ENCODE peak calls at places on chromosomes 13 and 19, in eight cellular contexts. One of them, this sample, is unnamed.

GRCh38 chr13:107342747-107343146 is 774.8 kb upstream of the ARGLU1 start:
- DNase-seq in sigmoid colon: no peak
- DNase-seq in endodermal cell: no peak
- DNase-seq in K562: no peak
- DNase-seq in cardiac muscle cell: no peak
- DNase-seq in CD4-positive, alpha-beta T cell: no peak
- DNase-seq in neural progenitor cell: no peak
- DNase-seq in body of pancreas: no peak
- DNase-seq in this sample: no peak

GRCh38 chr13:111213964-111214726 is 99.0 kb downstream of the ARHGEF7 start:
- DNase-seq in sigmoid colon: no peak
- DNase-seq in endodermal cell: no peak
- DNase-seq in K562: no peak
- DNase-seq in cardiac muscle cell: peak; percentile 28
- DNase-seq in CD4-positive, alpha-beta T cell: no peak
- DNase-seq in neural progenitor cell: no peak
- DNase-seq in body of pancreas: no peak
- DNase-seq in this sample: no peak

GRCh38 chr19:8065489-8066261 is 13.1 kb downstream of the CCL25 start:
- DNase-seq in sigmoid colon: no peak
- DNase-seq in endodermal cell: no peak
- DNase-seq in K562: no peak
- DNase-seq in cardiac muscle cell: no peak
- DNase-seq in CD4-positive, alpha-beta T cell: no peak
- DNase-seq in neural progenitor cell: no peak
- DNase-seq in body of pancreas: no peak
- DNase-seq in this sample: no peak

GRCh38 chr13:49319555-49320350 is 72.0 kb downstream of the CDADC1 start:
- DNase-seq in sigmoid colon: no peak
- DNase-seq in endodermal cell: no peak
- DNase-seq in K562: no peak
- DNase-seq in cardiac muscle cell: no peak
- DNase-seq in CD4-positive, alpha-beta T cell: no peak
- DNase-seq in neural progenitor cell: no peak
- DNase-seq in body of pancreas: no peak
- DNase-seq in this sample: no peak

GRCh38 chr13:38002596-38002995 is 133.0 kb upstream of the TRPC4 start:
- DNase-seq in sigmoid colon: no peak
- DNase-seq in endodermal cell: no peak
- DNase-seq in K562: no peak
- DNase-seq in cardiac muscle cell: no peak
- DNase-seq in CD4-positive, alpha-beta T cell: no peak
- DNase-seq in neural progenitor cell: no peak
- DNase-seq in body of pancreas: no peak
- DNase-seq in this sample: no peak

GRCh38 chr13:26327905-26328304 is 74.0 kb downstream of the CDK8 start:
- DNase-seq in sigmoid colon: no peak
- DNase-seq in endodermal cell: no peak
- DNase-seq in K562: no peak
- DNase-seq in cardiac muscle cell: no peak
- DNase-seq in CD4-positive, alpha-beta T cell: no peak
- DNase-seq in neural progenitor cell: no peak
- DNase-seq in body of pancreas: no peak
- DNase-seq in this sample: no peak

GRCh38 chr19:50723069-50723468 is at the start of gene CLEC11A:
- DNase-seq in sigmoid colon: peak; percentile 90
- DNase-seq in endodermal cell: peak; percentile 69
- DNase-seq in K562: no peak
- DNase-seq in cardiac muscle cell: no peak
- DNase-seq in CD4-positive, alpha-beta T cell: no peak
- DNase-seq in neural progenitor cell: no peak
- DNase-seq in body of pancreas: peak; percentile 26
- DNase-seq in this sample: no peak

GRCh38 chr19:49408816-49409440 is 14.3 kb downstream of the PTH2 start:
- DNase-seq in sigmoid colon: no peak
- DNase-seq in endodermal cell: no peak
- DNase-seq in K562: no peak
- DNase-seq in cardiac muscle cell: no peak
- DNase-seq in CD4-positive, alpha-beta T cell: no peak
- DNase-seq in neural progenitor cell: no peak
- DNase-seq in body of pancreas: no peak
- DNase-seq in this sample: no peak

GRCh38 chr13:110183925-110184324 is 123.0 kb downstream of the COL4A1 start:
- DNase-seq in sigmoid colon: peak; percentile 26
- DNase-seq in endodermal cell: no peak
- DNase-seq in K562: no peak
- DNase-seq in cardiac muscle cell: no peak
- DNase-seq in CD4-positive, alpha-beta T cell: no peak
- DNase-seq in neural progenitor cell: no peak
- DNase-seq in body of pancreas: no peak
- DNase-seq in this sample: no peak

GRCh38 chr19:8145969-8146368 is 3.4 kb downstream of the FBN3 start:
- DNase-seq in sigmoid colon: no peak
- DNase-seq in endodermal cell: peak; percentile 87
- DNase-seq in K562: peak; percentile 50
- DNase-seq in cardiac muscle cell: no peak
- DNase-seq in CD4-positive, alpha-beta T cell: no peak
- DNase-seq in neural progenitor cell: peak; percentile 26
- DNase-seq in body of pancreas: peak; percentile 73
- DNase-seq in this sample: no peak

GRCh38 chr13:98606296-98606695 is 29.4 kb upstream of the STK24 start:
- DNase-seq in sigmoid colon: no peak
- DNase-seq in endodermal cell: peak; percentile 47
- DNase-seq in K562: no peak
- DNase-seq in cardiac muscle cell: no peak
- DNase-seq in CD4-positive, alpha-beta T cell: no peak
- DNase-seq in neural progenitor cell: peak; percentile 37
- DNase-seq in body of pancreas: no peak
- DNase-seq in this sample: no peak

GRCh38 chr13:41470187-41470586 is 12.8 kb downstream of the RGCC start:
- DNase-seq in sigmoid colon: no peak
- DNase-seq in endodermal cell: no peak
- DNase-seq in K562: no peak
- DNase-seq in cardiac muscle cell: no peak
- DNase-seq in CD4-positive, alpha-beta T cell: no peak
- DNase-seq in neural progenitor cell: no peak
- DNase-seq in body of pancreas: no peak
- DNase-seq in this sample: no peak

GRCh38 chr13:51935326-51936171 is 73.8 kb downstream of the CCDC70 start:
- DNase-seq in sigmoid colon: no peak
- DNase-seq in endodermal cell: peak; percentile 88
- DNase-seq in K562: peak; percentile 26
- DNase-seq in cardiac muscle cell: peak; percentile 31
- DNase-seq in CD4-positive, alpha-beta T cell: no peak
- DNase-seq in neural progenitor cell: peak; percentile 61
- DNase-seq in body of pancreas: peak; percentile 49
- DNase-seq in this sample: peak; percentile 20

GRCh38 chr19:55650602-55651230 is 2.7 kb downstream of the CCDC106 start:
- DNase-seq in sigmoid colon: no peak
- DNase-seq in endodermal cell: no peak
- DNase-seq in K562: no peak
- DNase-seq in cardiac muscle cell: no peak
- DNase-seq in CD4-positive, alpha-beta T cell: no peak
- DNase-seq in neural progenitor cell: no peak
- DNase-seq in body of pancreas: no peak
- DNase-seq in this sample: no peak

GRCh38 chr13:108915634-108916497 is 286.5 kb downstream of the MYO16 start:
- DNase-seq in sigmoid colon: peak; percentile 98
- DNase-seq in endodermal cell: peak; percentile 87
- DNase-seq in K562: peak; percentile 56
- DNase-seq in cardiac muscle cell: peak; percentile 38
- DNase-seq in CD4-positive, alpha-beta T cell: peak; percentile 33
- DNase-seq in neural progenitor cell: no peak
- DNase-seq in body of pancreas: peak; percentile 95
- DNase-seq in this sample: peak; percentile 82

GRCh38 chr13:36706755-36707154 is 32.9 kb downstream of the SERTM1 start:
- DNase-seq in sigmoid colon: no peak
- DNase-seq in endodermal cell: no peak
- DNase-seq in K562: no peak
- DNase-seq in cardiac muscle cell: no peak
- DNase-seq in CD4-positive, alpha-beta T cell: no peak
- DNase-seq in neural progenitor cell: no peak
- DNase-seq in body of pancreas: no peak
- DNase-seq in this sample: no peak

GRCh38 chr19:13978721-13979191 is 26.4 kb downstream of the DCAF15 start:
- DNase-seq in sigmoid colon: no peak
- DNase-seq in endodermal cell: no peak
- DNase-seq in K562: no peak
- DNase-seq in cardiac muscle cell: peak; percentile 44
- DNase-seq in CD4-positive, alpha-beta T cell: no peak
- DNase-seq in neural progenitor cell: no peak
- DNase-seq in body of pancreas: no peak
- DNase-seq in this sample: no peak

GRCh38 chr13:112803422-112803821 is 113.6 kb downstream of the ATP11A start:
- DNase-seq in sigmoid colon: no peak
- DNase-seq in endodermal cell: no peak
- DNase-seq in K562: no peak
- DNase-seq in cardiac muscle cell: no peak
- DNase-seq in CD4-positive, alpha-beta T cell: no peak
- DNase-seq in neural progenitor cell: no peak
- DNase-seq in body of pancreas: no peak
- DNase-seq in this sample: no peak

GRCh38 chr13:59229861-59230260 is 933.9 kb downstream of the DIAPH3 start:
- DNase-seq in sigmoid colon: no peak
- DNase-seq in endodermal cell: no peak
- DNase-seq in K562: no peak
- DNase-seq in cardiac muscle cell: no peak
- DNase-seq in CD4-positive, alpha-beta T cell: no peak
- DNase-seq in neural progenitor cell: no peak
- DNase-seq in body of pancreas: peak; percentile 20
- DNase-seq in this sample: no peak

GRCh38 chr19:1455336-1456120 is 5.6 kb downstream of the APC2 start:
- DNase-seq in sigmoid colon: no peak
- DNase-seq in endodermal cell: peak; percentile 98
- DNase-seq in K562: peak; percentile 98
- DNase-seq in cardiac muscle cell: peak; percentile 53
- DNase-seq in CD4-positive, alpha-beta T cell: peak; percentile 45
- DNase-seq in neural progenitor cell: peak; percentile 70
- DNase-seq in body of pancreas: peak; percentile 67
- DNase-seq in this sample: peak; percentile 90
- H3K27ac ChIP-seq in sigmoid colon: no peak overlapping the region
- H3K27ac ChIP-seq in endodermal cell: no peak overlapping the region
- H3K27ac ChIP-seq in K562: no peak overlapping the region
- H3K27ac ChIP-seq in cardiac muscle cell: no peak overlapping the region
- H3K27ac ChIP-seq in CD4-positive, alpha-beta T cell: no peak overlapping the region
- H3K27ac ChIP-seq in neural progenitor cell: no peak overlapping the region
- H3K27ac ChIP-seq in body of pancreas: no peak overlapping the region
- H3K27ac ChIP-seq in this sample: peak overlapping the region; percentile 52

DNA sequence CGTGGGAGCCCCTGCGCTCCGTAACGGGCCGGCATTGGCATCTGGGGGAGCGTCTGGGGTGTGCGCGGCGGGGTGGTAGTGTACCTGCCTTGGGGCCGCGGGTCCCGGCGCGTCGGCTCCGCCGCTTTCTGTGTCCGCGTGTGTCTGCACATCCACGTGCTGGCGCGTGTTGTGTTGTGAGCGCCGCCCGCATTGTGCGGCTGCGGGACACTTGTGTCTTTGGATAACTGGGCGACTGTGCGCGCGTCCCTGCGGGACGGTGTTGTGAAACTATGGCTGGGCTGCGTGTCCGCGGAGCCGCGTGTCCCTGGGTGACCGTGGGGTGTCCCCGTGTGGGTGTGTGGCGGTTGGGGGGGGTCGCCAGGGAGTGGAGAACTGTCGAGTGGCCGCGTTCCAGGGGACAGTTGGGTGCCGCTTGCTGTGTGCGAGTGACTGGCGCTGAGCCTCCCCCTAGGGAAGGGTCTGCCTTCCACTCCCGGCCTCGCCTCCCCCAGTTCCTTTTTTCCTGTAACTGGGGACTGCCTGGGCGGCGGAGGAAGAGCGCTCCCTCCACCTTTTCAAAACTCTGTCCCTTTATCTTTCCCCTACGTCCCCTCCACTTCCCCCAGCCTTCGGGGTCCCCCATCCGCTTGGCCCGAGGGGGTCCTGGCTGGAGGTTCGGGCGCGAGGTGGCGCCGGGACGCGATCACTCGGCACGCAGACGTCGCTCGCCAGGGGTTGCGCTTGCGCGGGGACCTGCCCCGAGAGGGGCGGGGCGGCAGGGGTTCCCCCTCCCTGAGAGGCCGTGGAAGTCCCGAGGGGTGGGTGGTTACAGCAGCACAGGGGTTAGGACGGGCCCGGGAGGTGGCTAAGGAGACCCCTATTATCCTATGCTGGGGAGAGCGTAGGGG is 5.6 kb upstream of the NFIC start:
- DNase-seq in sigmoid colon: peak; percentile 94
- DNase-seq in endodermal cell: peak; percentile 63
- DNase-seq in K562: peak; percentile 84
- DNase-seq in cardiac muscle cell: peak; percentile 56
- DNase-seq in CD4-positive, alpha-beta T cell: peak; percentile 62
- DNase-seq in neural progenitor cell: peak; percentile 45
- DNase-seq in body of pancreas: peak; percentile 75
- DNase-seq in this sample: no peak
- TF ChIP-seq CTCF in sigmoid colon: no peak
- TF ChIP-seq CTCF in endodermal cell: no peak
- TF ChIP-seq CTCF in K562: peak; percentile 12
- TF ChIP-seq CTCF in cardiac muscle cell: peak; percentile 2
- TF ChIP-seq CTCF in CD4-positive, alpha-beta T cell: no peak
- TF ChIP-seq CTCF in neural progenitor cell: no peak
- TF ChIP-seq CTCF in body of pancreas: no peak
- TF ChIP-seq CTCF in this sample: no peak

GRCh38 chr19:4066682-4067395 is at the start of gene ZBTB7A:
- DNase-seq in sigmoid colon: peak; percentile 95
- DNase-seq in endodermal cell: peak; percentile 83
- DNase-seq in K562: peak; percentile 88
- DNase-seq in cardiac muscle cell: peak; percentile 92
- DNase-seq in CD4-positive, alpha-beta T cell: peak; percentile 68
- DNase-seq in neural progenitor cell: peak; percentile 75
- DNase-seq in body of pancreas: peak; percentile 90
- DNase-seq in this sample: no peak

GRCh38 chr19:4069331-4069959 is 2.7 kb upstream of the ZBTB7A start:
- DNase-seq in sigmoid colon: no peak
- DNase-seq in endodermal cell: peak; percentile 50
- DNase-seq in K562: no peak
- DNase-seq in cardiac muscle cell: no peak
- DNase-seq in CD4-positive, alpha-beta T cell: no peak
- DNase-seq in neural progenitor cell: no peak
- DNase-seq in body of pancreas: no peak
- DNase-seq in this sample: no peak

GRCh38 chr19:4066176-4066606 is 508 bp downstream of the ZBTB7A start:
- DNase-seq in sigmoid colon: peak; percentile 84
- DNase-seq in endodermal cell: no peak
- DNase-seq in K562: no peak
- DNase-seq in cardiac muscle cell: no peak
- DNase-seq in CD4-positive, alpha-beta T cell: no peak
- DNase-seq in neural progenitor cell: no peak
- DNase-seq in body of pancreas: no peak
- DNase-seq in this sample: no peak

GRCh38 chr19:4067396-4068057 is 828 bp upstream of the ZBTB7A start:
- DNase-seq in sigmoid colon: no peak
- DNase-seq in endodermal cell: no peak
- DNase-seq in K562: peak; percentile 72
- DNase-seq in cardiac muscle cell: peak; percentile 50
- DNase-seq in CD4-positive, alpha-beta T cell: no peak
- DNase-seq in neural progenitor cell: peak; percentile 64
- DNase-seq in body of pancreas: peak; percentile 50
- DNase-seq in this sample: no peak

GRCh38 chr19:4068058-4068966 is 1.6 kb upstream of the ZBTB7A start:
- DNase-seq in sigmoid colon: no peak
- DNase-seq in endodermal cell: peak; percentile 55
- DNase-seq in K562: no peak
- DNase-seq in cardiac muscle cell: no peak
- DNase-seq in CD4-positive, alpha-beta T cell: no peak
- DNase-seq in neural progenitor cell: no peak
- DNase-seq in body of pancreas: no peak
- DNase-seq in this sample: no peak
- H3K27ac ChIP-seq in sigmoid colon: peak overlapping the region; percentile 99
- H3K27ac ChIP-seq in endodermal cell: no peak overlapping the region
- H3K27ac ChIP-seq in K562: peak overlapping the region; percentile 97
- H3K27ac ChIP-seq in cardiac muscle cell: no peak overlapping the region
- H3K27ac ChIP-seq in CD4-positive, alpha-beta T cell: peak overlapping the region; percentile 91
- H3K27ac ChIP-seq in neural progenitor cell: no peak overlapping the region
- H3K27ac ChIP-seq in body of pancreas: peak overlapping the region; percentile 97
- H3K27ac ChIP-seq in this sample: peak overlapping the region; percentile 98

GRCh38 chr19:2207991-2208860 is 27.9 kb downstream of the PLEKHJ1 start:
- DNase-seq in sigmoid colon: peak; percentile 85
- DNase-seq in endodermal cell: peak; percentile 80
- DNase-seq in K562: peak; percentile 71
- DNase-seq in cardiac muscle cell: peak; percentile 12
- DNase-seq in CD4-positive, alpha-beta T cell: no peak
- DNase-seq in neural progenitor cell: peak; percentile 83
- DNase-seq in body of pancreas: peak; percentile 33
- DNase-seq in this sample: no peak
- TF ChIP-seq CTCF in sigmoid colon: no peak
- TF ChIP-seq CTCF in endodermal cell: peak; percentile 19
- TF ChIP-seq CTCF in K562: no peak
- TF ChIP-seq CTCF in cardiac muscle cell: peak; percentile 22
- TF ChIP-seq CTCF in CD4-positive, alpha-beta T cell: no peak
- TF ChIP-seq CTCF in neural progenitor cell: peak; percentile 33
- TF ChIP-seq CTCF in body of pancreas: no peak
- TF ChIP-seq CTCF in this sample: no peak